ENCODE peak calls at places on chromosomes 11 and 22, in ten cellular contexts. L is sigmoid colon, Y is tibial nerve, W is H1, F is stomach, D is A549, B is suprapubic skin, I is transverse colon, M is GM12878, P is HepG2. R is an unnamed sample.

GRCh38 chr11:17014774-17015638 is 792 bp upstream of the PLEKHA7 start:
- DNase-seq in P (peak), W (peak), I (peak), F (peak), D (peak), B (no peak), L (peak), Y (no peak), M (no peak), R (no peak)

GRCh38 chr22:47030143-47030641 is 267.7 kb downstream of the TBC1D22A start:
- DNase-seq in B (no peak), I (no peak), D (no peak), L (peak), F (no peak), Y (no peak), P (no peak), W (no peak), M (no peak), R (no peak)

GRCh38 chr22:35697142-35697541 is 20.5 kb upstream of the APOL5 start:
- DNase-seq in P (no peak), W (no peak), I (no peak), L (no peak), M (no peak), D (no peak), B (no peak), F (no peak), Y (no peak), R (no peak)

GRCh38 chr11:106389096-106389495 is 311.6 kb downstream of the AASDHPPT start:
- DNase-seq in Y (no peak), W (no peak), P (no peak), F (no peak), M (no peak), D (no peak), I (no peak), L (no peak), B (no peak), R (no peak)

GRCh38 chr11:15038963-15039362 is 34.4 kb upstream of the CALCB start:
- DNase-seq in W (no peak), F (no peak), Y (no peak), P (no peak), I (no peak), M (no peak), D (peak), B (no peak), L (no peak), R (no peak)

GRCh38 chr22:38782402-38783094 is 11.4 kb downstream of the DNAL4 start:
- DNase-seq in D (no peak), F (no peak), B (no peak), Y (no peak), I (no peak), P (no peak), W (no peak), L (no peak), M (no peak), R (no peak)

GRCh38 chr11:26335903-26336302 is 4.0 kb downstream of the ANO3 start:
- DNase-seq in M (no peak), F (no peak), Y (no peak), P (no peak), D (no peak), B (no peak), I (no peak), L (no peak), W (no peak), R (no peak)

GRCh38 chr11:11843233-11843632 is 1.5 kb downstream of the USP47 start:
- DNase-seq in F (no peak), Y (no peak), P (peak), I (no peak), D (peak), M (no peak), B (no peak), W (no peak), L (no peak), R (no peak)

GRCh38 chr22:49699476-49699875 is 128.2 kb downstream of the BRD1 start:
- DNase-seq in I (no peak), Y (no peak), M (no peak), L (no peak), B (no peak), D (no peak), W (no peak), F (no peak), P (no peak), R (no peak)

GRCh38 chr11:96237759-96238158 is 105.2 kb downstream of the MAML2 start:
- DNase-seq in M (no peak), I (no peak), P (peak), Y (no peak), F (no peak), B (no peak), D (peak), L (no peak), W (no peak), R (no peak)

GRCh38 chr11:134026655-134027343 is 42.1 kb upstream of the JAM3 start:
- DNase-seq in I (no peak), W (no peak), L (no peak), Y (no peak), M (no peak), F (no peak), D (no peak), B (no peak), P (no peak), R (no peak)

GRCh38 chr11:44837650-44838049 is 110.9 kb downstream of the TSPAN18 start:
- DNase-seq in Y (no peak), B (no peak), D (no peak), F (no peak), M (no peak), L (no peak), P (no peak), W (no peak), I (no peak), R (no peak)

GRCh38 chr11:134761361-134761760 is 349.3 kb upstream of the B3GAT1 start:
- DNase-seq in B (no peak), M (no peak), I (no peak), Y (no peak), F (no peak), D (no peak), L (no peak), W (no peak), P (no peak), R (no peak)

GRCh38 chr11:68377389-68377795 is 65.0 kb downstream of the LRP5 start:
- DNase-seq in Y (no peak), L (no peak), M (no peak), D (no peak), P (no peak), F (no peak), I (no peak), B (no peak), W (no peak), R (no peak)

GRCh38 chr11:10579700-10580099 is 11.2 kb upstream of the LYVE1 start:
- DNase-seq in L (no peak), I (no peak), F (no peak), P (no peak), D (no peak), M (no peak), W (no peak), Y (no peak), B (no peak), R (no peak)

GRCh38 chr11:62985351-62985750 is 584 bp upstream of the SLC22A6 start:
- DNase-seq in L (no peak), W (no peak), Y (no peak), P (no peak), M (no peak), D (no peak), F (no peak), I (no peak), B (no peak), R (no peak)

GRCh38 chr11:11567862-11568650 is 53.7 kb downstream of the GALNT18 start:
- DNase-seq in W (no peak), L (peak), M (peak), P (no peak), F (no peak), D (no peak), I (peak), Y (no peak), B (no peak), R (no peak)

GRCh38 chr22:44154431-44154942 is 26.2 kb upstream of the PARVG start:
- DNase-seq in F (no peak), P (no peak), M (peak), B (no peak), D (no peak), I (no peak), Y (no peak), L (no peak), W (no peak), R (no peak)

GRCh38 chr11:80167766-80168165 is 726.9 kb upstream of the TENM4 start:
- DNase-seq in I (no peak), W (no peak), F (no peak), M (no peak), D (no peak), P (no peak), Y (no peak), B (no peak), L (no peak), R (no peak)

GRCh38 chr22:44099696-44100095 is 75.6 kb downstream of the PARVB start:
- DNase-seq in Y (no peak), D (no peak), W (no peak), P (no peak), M (no peak), L (peak), I (no peak), F (no peak), B (no peak), R (no peak)

GRCh38 chr22:31715157-31715778 is 34.7 kb downstream of the PRR14L start:
- DNase-seq in W (no peak), P (no peak), M (no peak), I (no peak), Y (no peak), L (no peak), D (no peak), F (no peak), B (no peak), R (no peak)

GRCh38 chr22:48483764-48484528 is 1343.7 kb downstream of the BRD1 start:
- DNase-seq in M (no peak), I (no peak), L (no peak), D (peak), Y (no peak), B (peak), W (no peak), F (no peak), P (no peak), R (no peak)

GRCh38 chr11:35190804-35191348 is 51.9 kb downstream of the CD44 start:
- DNase-seq in D (no peak), W (no peak), Y (no peak), M (no peak), F (no peak), B (no peak), P (peak), L (no peak), I (no peak), R (peak)

GRCh38 chr11:35193767-35194166 is 54.8 kb downstream of the CD44 start:
- DNase-seq in M (no peak), I (no peak), B (no peak), P (no peak), D (no peak), F (no peak), W (no peak), Y (no peak), L (no peak), R (no peak)

GRCh38 chr11:35187996-35188395 is 49.0 kb downstream of the CD44 start:
- DNase-seq in M (no peak), I (no peak), W (no peak), F (no peak), P (no peak), L (no peak), B (no peak), D (no peak), Y (no peak), R (no peak)

GRCh38 chr11:35192347-35192746 is 53.4 kb downstream of the CD44 start:
- DNase-seq in B (no peak), Y (peak), L (peak), D (no peak), M (no peak), W (no peak), I (peak), P (peak), F (no peak), R (no peak)
- TF ChIP-seq EP300 in B (no peak), Y (peak), L (no peak), D (no peak), M (no peak), W (no peak), I (no peak), P (no peak), F (no peak), R (no peak)

DNA sequence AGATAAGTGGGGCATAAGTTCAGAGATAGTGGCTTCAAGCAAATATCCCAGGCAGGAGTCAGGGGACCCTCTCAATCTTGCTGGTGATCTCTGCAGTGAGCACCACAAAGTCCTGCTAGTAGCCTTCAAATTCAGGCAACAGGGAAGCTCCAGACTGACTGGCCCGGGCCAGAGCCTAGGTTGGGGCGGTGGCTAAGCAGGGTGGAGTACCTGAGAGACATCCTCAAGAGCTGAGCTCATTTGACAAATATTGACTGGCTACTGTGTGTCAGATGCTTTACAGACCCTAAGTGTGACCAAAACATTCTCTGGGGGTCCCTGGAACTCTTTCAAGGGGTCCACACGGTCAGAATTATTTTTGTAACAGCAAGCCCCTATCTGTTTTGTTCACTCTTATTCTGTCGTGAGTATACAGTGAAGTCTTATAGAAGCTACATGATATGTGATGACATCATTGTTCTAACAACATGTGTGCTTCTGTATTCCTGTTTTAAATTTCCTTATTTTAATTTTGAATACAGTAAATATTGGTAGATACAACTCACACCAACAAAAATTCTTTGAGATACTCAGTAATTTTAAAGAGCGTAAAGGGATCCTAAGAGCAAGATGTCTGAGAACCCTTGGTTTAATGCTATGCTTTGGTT is 71.6 kb downstream of the APIP start:
- DNase-seq in I (no peak), M (no peak), P (no peak), B (no peak), F (no peak), W (no peak), Y (no peak), L (no peak), D (no peak), R (no peak)
- TF ChIP-seq EP300 in I (no peak), M (no peak), P (no peak), B (no peak), F (no peak), W (no peak), Y (no peak), L (no peak), D (no peak), R (no peak)

DNA sequence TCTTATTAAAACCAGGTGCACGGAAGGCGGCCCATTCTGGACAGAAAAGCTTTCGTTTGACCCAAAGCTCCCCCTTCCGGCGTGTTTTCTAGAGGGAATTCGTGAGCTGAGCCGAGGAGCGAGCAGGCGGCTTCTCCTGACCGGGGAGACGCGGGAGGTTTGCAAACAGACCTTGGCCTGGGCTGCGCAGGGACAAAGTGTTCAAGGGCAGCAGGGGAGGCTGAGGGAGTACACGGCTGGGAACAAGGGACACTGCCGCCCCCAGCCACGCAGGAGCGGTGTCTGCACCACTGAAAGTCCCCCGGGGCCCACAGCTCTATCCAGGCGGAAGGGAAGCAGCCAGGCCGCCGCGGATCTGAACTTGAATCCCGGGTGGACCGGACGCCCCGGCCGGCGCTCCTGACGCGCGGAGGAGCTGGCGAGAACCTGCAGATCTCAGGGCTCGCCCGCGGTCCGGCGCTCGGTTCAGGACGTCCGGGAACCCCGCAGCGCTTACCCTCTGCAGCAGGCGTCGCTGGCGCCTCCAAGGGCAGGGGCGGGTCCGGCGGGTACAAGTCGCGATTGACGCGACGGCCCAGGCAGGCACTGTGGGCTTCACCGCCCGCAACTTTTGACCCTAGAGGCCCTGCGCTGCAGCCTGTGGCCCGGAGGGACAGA is 101.9 kb downstream of the WT1 start:
- DNase-seq in Y (peak), W (peak), D (peak), P (no peak), I (peak), L (peak), F (peak), B (peak), M (no peak), R (peak)
- TF ChIP-seq EP300 in Y (no peak), W (no peak), D (no peak), P (no peak), I (no peak), L (no peak), F (no peak), B (no peak), M (no peak), R (no peak)

GRCh38 chr11:121800704-121801516 is 315.1 kb downstream of the BLID start:
- DNase-seq in P (no peak), I (no peak), B (no peak), D (no peak), Y (no peak), F (no peak), W (peak), L (no peak), M (no peak), R (peak)
- TF ChIP-seq EP300 in P (no peak), I (no peak), B (no peak), D (no peak), Y (no peak), F (no peak), W (no peak), L (no peak), M (no peak), R (no peak)

GRCh38 chr11:72228844-72229231 is 4.3 kb downstream of the INPPL1 start:
- DNase-seq in I (no peak), L (no peak), M (no peak), Y (no peak), W (no peak), F (peak), D (no peak), B (peak), P (no peak), R (no peak)

GRCh38 chr11:72226701-72227100 is 2.1 kb downstream of the INPPL1 start:
- DNase-seq in P (no peak), B (peak), I (no peak), D (no peak), L (no peak), Y (no peak), M (no peak), W (peak), F (peak), R (no peak)

GRCh38 chr11:72227316-72228228 is 3.0 kb downstream of the INPPL1 start:
- DNase-seq in F (peak), Y (no peak), P (no peak), I (no peak), L (peak), D (no peak), W (no peak), B (peak), M (no peak), R (peak)

GRCh38 chr11:72229336-72229924 is 4.9 kb downstream of the INPPL1 start:
- DNase-seq in I (no peak), Y (no peak), M (no peak), F (peak), W (peak), P (no peak), B (peak), L (no peak), D (no peak), R (no peak)

DNA sequence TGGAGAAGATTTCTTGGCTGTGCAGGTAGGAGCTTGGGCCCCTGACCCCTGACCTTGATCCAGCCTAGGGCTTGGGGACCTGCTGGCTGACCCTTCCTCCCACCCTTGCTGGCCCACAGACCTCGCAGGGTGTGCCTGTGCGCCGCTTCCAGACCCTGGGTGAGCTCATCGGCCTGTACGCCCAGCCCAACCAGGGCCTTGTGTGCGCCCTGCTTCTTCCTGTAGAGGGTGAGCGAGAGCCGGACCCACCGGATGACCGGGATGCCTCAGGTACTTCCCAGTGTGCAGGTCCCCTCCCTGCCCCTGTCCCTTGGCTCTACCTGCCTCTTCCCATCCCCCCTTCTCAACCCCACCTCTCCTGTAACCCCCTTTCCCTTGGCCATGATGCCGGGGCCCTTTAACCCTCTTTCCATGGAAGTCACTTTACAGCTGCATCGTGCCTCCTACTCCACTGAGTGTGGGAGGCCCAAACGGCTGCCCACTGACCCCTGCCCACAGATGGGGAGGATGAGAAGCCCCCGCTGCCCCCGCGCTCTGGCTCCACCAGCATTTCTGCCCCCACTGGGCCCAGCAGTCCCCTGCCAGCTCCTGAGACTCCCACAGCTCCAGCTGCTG is 3.8 kb downstream of the INPPL1 start:
- DNase-seq in Y (no peak), B (peak), D (no peak), I (no peak), L (no peak), M (no peak), P (no peak), F (peak), W (no peak), R (no peak)
- TF ChIP-seq EP300 in Y (no peak), B (no peak), D (no peak), I (no peak), L (no peak), M (no peak), P (no peak), F (no peak), W (no peak), R (no peak)

DNA sequence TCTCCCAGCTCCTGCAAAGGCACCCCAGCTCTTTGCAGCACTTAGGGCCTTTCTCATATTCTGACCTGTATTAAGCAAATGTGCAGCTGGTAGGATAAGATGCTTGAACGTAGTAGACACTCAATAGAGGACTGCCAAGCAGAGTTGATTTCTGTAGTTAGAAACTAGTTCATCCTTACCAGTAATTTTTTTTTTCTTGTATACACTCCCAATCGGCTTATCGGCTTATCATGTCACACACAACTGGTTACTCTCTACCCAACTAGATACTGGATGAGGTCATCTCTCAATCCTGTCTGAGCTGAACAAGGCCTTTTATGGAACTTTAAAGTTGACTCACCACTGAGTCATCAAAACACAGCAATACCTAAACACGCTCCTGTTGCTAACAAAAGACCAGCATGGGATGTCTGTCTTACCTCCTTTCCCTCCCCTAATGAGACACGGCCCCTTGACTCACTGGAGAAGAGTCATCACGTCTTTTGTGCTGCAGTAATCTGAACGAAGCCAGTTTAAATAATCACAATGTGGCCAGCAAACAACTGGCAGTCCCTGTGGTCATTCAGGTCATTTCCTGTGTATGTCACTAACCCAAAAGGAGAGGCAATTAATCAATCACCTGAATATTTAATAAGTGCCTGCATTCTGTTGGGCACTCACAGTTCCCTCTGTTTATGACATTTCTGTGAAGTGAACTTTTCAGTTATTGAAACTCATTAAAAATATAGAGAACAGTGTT is 7.5 kb upstream of the WEE1 start:
- DNase-seq in B (no peak), I (peak), P (peak), M (peak), L (peak), F (peak), D (peak), Y (no peak), W (no peak), R (no peak)
- TF ChIP-seq EP300 in B (no peak), I (no peak), P (no peak), M (peak), L (no peak), F (no peak), D (peak), Y (peak), W (peak), R (peak)

R was measured in ovary.